ENCODE peak calls at places on chromosomes 2 and 18, in eight cellular contexts. A, P, Z, J, E, M, V and O are unnamed samples.
A peak's percentile ranks its signal among the peaks of the same experiment; 100 is the strongest.

GRCh38 chr2:200104015-200104414 is 148.6 kb downstream of the MAIP1 start:
- DNase-seq in V (no peak), E (peak; percentile 25), A (no peak), J (no peak), M (no peak), Z (no peak), P (no peak), O (no peak)

GRCh38 chr2:119837759-119838158 is 78.0 kb downstream of the PTPN4 start:
- DNase-seq in V (no peak), P (no peak), Z (no peak), A (no peak), E (no peak), J (no peak), M (no peak), O (no peak)

GRCh38 chr2:136376798-136377211 is 258.9 kb upstream of the CXCR4 start:
- DNase-seq in V (no peak), M (no peak), E (no peak), Z (no peak), J (no peak), A (no peak), P (no peak), O (no peak)

GRCh38 chr2:40896358-40896757 is 444.5 kb upstream of the SLC8A1 start:
- DNase-seq in Z (no peak), V (no peak), J (no peak), E (no peak), A (no peak), P (no peak), M (no peak), O (no peak)

GRCh38 chr2:241672243-241673188 is 14.1 kb downstream of the DTYMK start:
- DNase-seq in A (no peak), E (no peak), J (no peak), V (no peak), M (no peak), P (no peak), Z (no peak), O (no peak)

GRCh38 chr18:68865503-68865902 is 67.6 kb downstream of the CCDC102B start:
- DNase-seq in E (no peak), P (no peak), V (no peak), M (no peak), A (no peak), J (no peak), Z (no peak), O (no peak)

GRCh38 chr2:185921048-185921756 is 182.6 kb downstream of the FSIP2 start:
- DNase-seq in E (no peak), V (no peak), P (no peak), A (no peak), Z (no peak), M (no peak), J (no peak), O (no peak)

GRCh38 chr2:170819941-170820646 is 3.4 kb downstream of the GAD1 start:
- DNase-seq in E (no peak), J (no peak), M (no peak), P (peak; percentile 31), V (no peak), A (no peak), Z (no peak), O (no peak)

GRCh38 chr18:49527631-49528327 is 34.1 kb upstream of the LIPG start:
- DNase-seq in V (no peak), E (no peak), M (no peak), A (no peak), P (no peak), Z (no peak), J (no peak), O (no peak)

GRCh38 chr2:59233910-59234309 is 992.8 kb upstream of the FANCL start:
- DNase-seq in E (no peak), P (no peak), Z (no peak), M (no peak), A (no peak), V (no peak), J (no peak), O (no peak)

GRCh38 chr18:24930478-24930877 is 421.5 kb downstream of the ZNF521 start:
- DNase-seq in P (no peak), J (no peak), A (no peak), E (no peak), V (no peak), Z (no peak), M (no peak), O (no peak)

GRCh38 chr2:206614825-206615224 is 27.5 kb upstream of the FAM237A start:
- DNase-seq in E (peak; percentile 22), J (no peak), P (no peak), M (no peak), Z (no peak), V (no peak), A (no peak), O (no peak)

GRCh38 chr2:221675509-221675908 is 103.4 kb upstream of the EPHA4 start:
- DNase-seq in A (no peak), V (no peak), E (no peak), M (no peak), J (no peak), Z (no peak), P (no peak), O (no peak)

GRCh38 chr2:235116885-235117492 is 165.2 kb downstream of the SH3BP4 start:
- DNase-seq in P (peak; percentile 27), M (no peak), V (no peak), E (peak; percentile 35), A (no peak), Z (no peak), J (no peak), O (peak; percentile 44)

GRCh38 chr2:14543284-14543683 is 89.2 kb upstream of the LRATD1 start:
- DNase-seq in P (no peak), J (no peak), A (no peak), V (no peak), M (no peak), Z (no peak), E (no peak), O (no peak)

GRCh38 chr2:47300081-47300480 is 102.9 kb upstream of the MSH2 start:
- DNase-seq in M (no peak), A (no peak), E (no peak), P (no peak), J (no peak), V (no peak), Z (no peak), O (no peak)

GRCh38 chr2:11357428-11357972 is 13.1 kb upstream of the ROCK2 start:
- DNase-seq in M (no peak), V (no peak), E (no peak), Z (no peak), J (no peak), A (peak; percentile 79), P (no peak), O (no peak)

GRCh38 chr2:29246388-29247300 is 131.4 kb downstream of the CLIP4 start:
- DNase-seq in A (no peak), E (no peak), M (no peak), V (no peak), J (no peak), P (no peak), Z (no peak), O (no peak)

GRCh38 chr2:135742307-135742838 is 718 bp downstream of the UBXN4 start:
- DNase-seq in E (peak; percentile 29), M (peak; percentile 24), P (peak; percentile 48), Z (peak; percentile 33), V (peak; percentile 60), A (peak; percentile 80), J (no peak), O (peak; percentile 28)

GRCh38 chr2:101251844-101252407 is 760 bp upstream of the CNOT11 start:
- DNase-seq in E (no peak), A (no peak), J (no peak), V (peak; percentile 45), P (peak; percentile 14), M (peak; percentile 24), Z (no peak), O (no peak)